ENCODE peak calls at places on chromosomes 5 and 9, in seven cellular contexts. E, M, U, G, J, R and Z are unnamed samples.

GRCh38 chr9:121765021-121765950 is 113.9 kb downstream of the DAB2IP start:
- DNase-seq in M (no peak), G (peak), J (no peak), U (no peak), E (peak), R (no peak), Z (no peak)

GRCh38 chr9:22111871-22112247 is 102.8 kb upstream of the CDKN2B start:
- DNase-seq in R (no peak), M (no peak), U (no peak), J (no peak), E (peak), G (peak), Z (no peak)

GRCh38 chr9:131723632-131724031 is 16.2 kb downstream of the RAPGEF1 start:
- DNase-seq in M (no peak), E (no peak), J (no peak), R (no peak), G (no peak), U (no peak), Z (no peak)

GRCh38 chr9:21078702-21079101 is 960 bp upstream of the IFNB1 start:
- DNase-seq in R (no peak), U (peak), E (no peak), M (peak), G (no peak), J (no peak), Z (no peak)

GRCh38 chr5:87139795-87140194 is 127.9 kb upstream of the RASA1 start:
- DNase-seq in M (no peak), U (no peak), R (no peak), E (no peak), G (no peak), J (no peak), Z (no peak)

GRCh38 chr5:169796731-169797130 is 159.7 kb downstream of the DOCK2 start:
- DNase-seq in R (no peak), J (no peak), M (no peak), U (no peak), G (no peak), E (no peak), Z (no peak)

GRCh38 chr5:103519550-103519949 is 43.0 kb downstream of the NUDT12 start:
- DNase-seq in E (peak), J (no peak), G (no peak), U (no peak), R (no peak), M (peak), Z (no peak)

GRCh38 chr5:54656261-54656728 is 138.7 kb downstream of the SNX18 start:
- DNase-seq in E (peak), J (no peak), G (no peak), U (no peak), M (no peak), R (no peak), Z (no peak)

GRCh38 chr5:16884595-16884994 is 51.5 kb downstream of the MYO10 start:
- DNase-seq in U (no peak), G (no peak), E (no peak), J (no peak), M (no peak), R (no peak), Z (no peak)

GRCh38 chr9:123725389-123725788 is 204.5 kb downstream of the DENND1A start:
- DNase-seq in M (no peak), G (no peak), E (peak), R (no peak), J (no peak), U (no peak), Z (no peak)

GRCh38 chr9:122336836-122337560 is 33.8 kb upstream of the PTGS1 start:
- DNase-seq in U (peak), J (no peak), R (no peak), M (no peak), E (no peak), G (no peak), Z (no peak)

GRCh38 chr9:3330792-3331420 is 194.9 kb downstream of the RFX3 start:
- DNase-seq in E (no peak), R (no peak), J (no peak), U (no peak), M (peak), G (no peak), Z (no peak)

GRCh38 chr9:5846501-5846921 is 13.6 kb upstream of the ERMP1 start:
- DNase-seq in G (no peak), J (no peak), E (no peak), U (no peak), M (no peak), R (no peak), Z (no peak)

GRCh38 chr9:137099231-137099630 is 12.4 kb downstream of the MAN1B1 start:
- DNase-seq in M (no peak), J (no peak), R (no peak), E (no peak), U (no peak), G (no peak), Z (no peak)

GRCh38 chr5:96133337-96134094 is 171.9 kb upstream of the ELL2 start:
- DNase-seq in U (peak), R (no peak), M (no peak), J (no peak), E (no peak), G (no peak), Z (no peak)

GRCh38 chr9:137457406-137458193 is 1.5 kb downstream of the NSMF start:
- DNase-seq in J (no peak), G (no peak), E (no peak), U (no peak), M (no peak), R (no peak), Z (no peak)

GRCh38 chr5:170338933-170339779 is 41.6 kb upstream of the LCP2 start:
- DNase-seq in G (no peak), J (peak), R (no peak), E (no peak), M (peak), U (peak), Z (peak)

GRCh38 chr5:78137290-78137689 is 157.2 kb downstream of the AP3B1 start:
- DNase-seq in R (no peak), E (no peak), G (no peak), U (no peak), M (no peak), J (no peak), Z (no peak)

GRCh38 chr5:79149432-79149831 is 37.8 kb downstream of the BHMT start:
- DNase-seq in R (no peak), M (no peak), U (no peak), E (peak), J (no peak), G (no peak), Z (no peak)

GRCh38 chr9:29514336-29514735 is 1941.1 kb upstream of the C9orf72 start:
- DNase-seq in E (no peak), J (no peak), G (no peak), M (peak), R (no peak), U (no peak), Z (no peak)

GRCh38 chr9:132837501-132838268 is 40.4 kb downstream of the AK8 start:
- DNase-seq in M (no peak), G (no peak), J (no peak), E (no peak), R (no peak), U (no peak), Z (no peak)

GRCh38 chr5:178120661-178121357 is 7.5 kb downstream of the N4BP3 start:
- DNase-seq in J (no peak), M (peak), E (peak), U (peak), R (no peak), G (peak), Z (peak)

GRCh38 chr9:69253057-69253456 is 72.0 kb upstream of the ENTREP1 start:
- DNase-seq in M (no peak), G (peak), R (no peak), U (no peak), J (no peak), E (peak), Z (no peak)

GRCh38 chr5:143586781-143587362 is 183.4 kb upstream of the NR3C1 start:
- DNase-seq in R (no peak), E (no peak), M (no peak), G (no peak), J (no peak), U (no peak), Z (no peak)

GRCh38 chr5:170366276-170366675 is 22.9 kb downstream of the KCNMB1 start:
- DNase-seq in J (no peak), M (no peak), R (no peak), U (no peak), E (no peak), G (no peak), Z (no peak)

GRCh38 chr5:74095871-74096270 is 469.9 kb downstream of the ARHGEF28 start:
- DNase-seq in U (no peak), E (peak), J (no peak), G (no peak), R (no peak), M (no peak), Z (no peak)

GRCh38 chr5:79448336-79448735 is 65.6 kb downstream of the HOMER1 start:
- DNase-seq in M (peak), G (no peak), R (no peak), E (peak), U (no peak), J (no peak), Z (no peak)

GRCh38 chr5:15425802-15426201 is 74.2 kb upstream of the FBXL7 start:
- DNase-seq in R (no peak), J (no peak), M (peak), E (no peak), U (no peak), G (no peak), Z (no peak)

GRCh38 chr5:34740306-34740891 is 84.3 kb downstream of the RAI14 start:
- DNase-seq in M (no peak), G (no peak), R (no peak), E (peak), U (no peak), J (no peak), Z (no peak)

GRCh38 chr5:109748545-109748944 is 58.8 kb downstream of the MAN2A1 start:
- DNase-seq in U (no peak), M (peak), E (no peak), J (no peak), G (peak), R (no peak), Z (no peak)

GRCh38 chr5:142014911-142015584 is 2.2 kb upstream of the GNPDA1 start:
- DNase-seq in G (peak), U (peak), R (no peak), E (peak), M (peak), J (peak), Z (peak)

GRCh38 chr9:32454280-32454679 is 69.8 kb downstream of the ACO1 start:
- DNase-seq in R (no peak), J (no peak), M (no peak), E (no peak), U (no peak), G (no peak), Z (no peak)

DNA sequence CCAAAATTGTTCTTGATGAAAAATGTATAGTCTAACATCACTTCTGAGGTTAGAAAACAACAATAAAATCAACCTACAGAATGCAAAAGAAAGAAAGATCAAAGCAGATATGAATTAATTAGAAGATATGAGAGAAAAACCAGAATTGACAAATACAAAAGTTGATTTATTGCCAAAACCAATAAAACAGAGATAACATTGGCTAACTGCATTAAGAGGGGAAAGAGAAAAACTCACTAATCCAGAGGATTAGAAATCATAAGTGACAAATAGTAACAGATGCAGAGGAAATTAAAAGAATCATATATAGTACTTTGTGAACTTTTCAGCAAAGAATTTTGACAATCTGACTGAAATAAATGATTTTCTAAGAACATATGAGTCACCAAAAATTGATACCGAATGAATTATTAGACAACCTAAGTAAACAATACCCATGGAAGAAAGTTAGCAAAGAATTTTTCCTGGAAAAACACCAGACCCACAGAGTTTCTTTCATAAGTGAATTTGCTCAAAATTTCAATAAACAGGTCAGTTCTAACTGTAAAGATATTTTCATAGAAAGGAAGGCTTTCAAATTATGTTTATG is 167.7 kb downstream of the AOPEP start:
- DNase-seq in J (no peak), R (no peak), G (peak), E (peak), M (no peak), U (no peak), Z (no peak)
- H3K9ac ChIP-seq in J (no peak), R (no peak), G (no peak), E (no peak), M (no peak), U (no peak), Z (no peak)

DNA sequence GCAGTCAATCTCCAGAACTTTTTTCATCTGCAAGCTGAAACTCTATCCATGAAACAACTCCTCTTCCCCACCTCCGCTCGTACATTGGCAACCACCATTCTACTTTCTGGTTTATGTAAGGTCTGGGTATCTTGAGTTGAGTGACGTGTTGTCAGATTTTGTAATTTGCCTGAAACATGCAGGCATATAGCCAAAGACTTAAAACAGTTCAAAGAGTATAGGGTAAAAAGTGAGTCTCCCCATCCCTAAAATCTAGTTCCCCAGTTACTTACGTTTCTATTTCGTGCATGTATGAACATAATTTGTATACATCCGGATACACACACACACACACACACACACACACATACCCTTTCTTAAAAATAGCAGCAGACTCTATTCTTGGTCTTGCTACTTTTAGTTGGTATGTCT is 868 bp downstream of the HSDL2 start:
- DNase-seq in J (no peak), R (no peak), M (peak), G (no peak), U (peak), E (peak), Z (no peak)
- H3K27ac ChIP-seq in J (no peak), R (no peak), M (no peak), G (peak), U (peak), E (peak), Z (peak)

DNA sequence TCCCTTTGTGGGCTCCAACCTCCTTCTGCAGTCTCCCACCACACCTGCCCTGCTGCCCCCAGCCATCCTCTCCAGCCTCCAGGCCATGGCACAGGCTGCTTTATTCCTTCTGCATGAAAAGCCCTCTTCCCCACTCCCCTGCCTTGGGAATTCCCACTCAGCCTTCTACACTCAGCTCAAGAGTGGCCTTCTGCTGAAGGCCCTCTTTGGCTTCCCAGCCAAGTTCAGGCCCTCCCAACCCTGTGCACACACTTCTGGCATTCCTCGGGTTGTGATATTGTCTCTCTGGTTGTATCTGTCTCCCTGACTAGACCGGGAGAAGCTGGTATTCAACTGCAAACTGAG is 5.7 kb downstream of the SHB start:
- DNase-seq in R (no peak), G (no peak), J (no peak), U (no peak), M (no peak), E (no peak), Z (no peak)
- H3K9ac ChIP-seq in R (no peak), G (no peak), J (peak), U (peak), M (peak), E (no peak), Z (no peak)

DNA sequence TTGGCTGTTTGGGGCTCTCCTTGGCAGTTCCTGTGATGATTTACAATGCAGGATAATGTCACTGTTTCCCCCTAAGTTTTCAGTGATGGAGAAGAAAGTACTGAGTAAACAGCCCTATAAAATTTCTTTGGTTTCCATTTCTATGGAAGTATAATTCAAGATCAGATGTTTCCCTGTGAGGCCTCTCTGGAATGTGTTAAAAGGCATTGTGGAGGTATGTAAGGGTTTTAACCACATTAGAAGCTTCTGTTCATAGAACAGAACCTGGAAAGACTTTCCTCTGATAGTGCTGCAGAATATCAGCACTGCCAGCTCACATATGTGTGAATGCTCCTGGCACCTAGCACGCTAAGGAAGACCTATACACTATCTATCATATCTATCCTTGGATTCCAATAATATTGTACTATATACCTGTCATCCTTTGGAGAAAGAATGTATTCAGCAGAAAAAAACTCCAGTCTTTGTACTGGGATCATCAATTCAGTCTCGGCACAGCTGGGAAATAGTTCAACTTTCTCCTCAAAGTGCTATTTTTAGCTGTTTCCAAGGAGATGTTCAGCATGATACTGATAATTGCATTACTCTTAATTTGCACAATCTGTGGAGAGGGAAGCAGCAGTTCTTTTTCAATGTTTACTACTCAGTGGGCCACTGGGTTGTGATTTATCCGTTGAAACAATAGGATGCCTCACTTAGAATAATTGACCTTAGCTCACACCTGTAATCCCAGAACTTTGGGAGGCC is 21.9 kb downstream of the TTC1 start:
- DNase-seq in G (no peak), J (no peak), M (peak), E (peak), U (no peak), R (no peak), Z (no peak)
- H3K27ac ChIP-seq in G (no peak), J (no peak), M (no peak), E (no peak), U (no peak), R (no peak), Z (no peak)

DNA sequence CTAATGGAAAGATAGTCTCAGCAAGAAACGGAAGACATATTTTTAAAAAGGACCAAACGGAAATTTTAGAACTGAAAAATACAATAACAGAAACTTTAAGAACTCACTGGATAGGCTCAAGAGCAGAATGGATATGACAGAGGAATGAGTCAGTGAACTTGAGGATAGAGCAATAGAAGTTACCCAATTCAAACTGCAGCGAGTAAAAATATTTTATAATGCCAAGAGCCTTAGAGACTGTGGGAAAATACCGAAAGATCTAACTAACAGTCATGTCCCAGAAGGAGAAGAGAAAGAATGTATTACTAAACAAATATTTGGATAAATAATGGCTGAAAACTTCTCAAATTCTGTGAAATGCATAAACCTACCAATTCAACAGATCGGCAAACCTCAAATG is 40.8 kb downstream of the ADAMTS2 start:
- DNase-seq in G (no peak), R (no peak), E (peak), U (no peak), J (no peak), M (no peak), Z (no peak)
- H3K9ac ChIP-seq in G (no peak), R (no peak), E (peak), U (no peak), J (no peak), M (no peak), Z (no peak)

DNA sequence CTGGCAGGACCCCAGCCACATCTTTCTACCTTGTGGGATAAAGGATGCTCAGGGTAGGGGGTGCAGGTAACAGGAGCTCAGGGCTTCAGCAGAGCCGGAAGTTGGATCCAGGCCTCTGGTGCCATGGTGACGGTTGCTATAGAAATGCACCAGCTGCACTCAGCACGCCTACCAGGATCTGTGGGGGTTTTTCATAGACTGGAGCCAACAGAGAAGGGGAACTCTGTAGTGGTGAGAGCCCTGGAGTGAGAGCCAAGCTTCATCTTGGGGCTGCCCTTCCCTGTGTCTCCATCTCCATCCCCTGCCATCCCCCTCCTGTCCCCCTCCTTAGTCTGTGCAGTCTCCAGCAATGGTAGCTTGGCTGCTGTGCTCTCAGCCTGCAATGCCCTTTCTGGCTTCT is 27.5 kb upstream of the BOD1 start:
- DNase-seq in G (no peak), M (peak), U (peak), J (no peak), R (peak), E (no peak), Z (no peak)
- H3K27ac ChIP-seq in G (no peak), M (no peak), U (peak), J (no peak), R (no peak), E (no peak), Z (no peak)

DNA sequence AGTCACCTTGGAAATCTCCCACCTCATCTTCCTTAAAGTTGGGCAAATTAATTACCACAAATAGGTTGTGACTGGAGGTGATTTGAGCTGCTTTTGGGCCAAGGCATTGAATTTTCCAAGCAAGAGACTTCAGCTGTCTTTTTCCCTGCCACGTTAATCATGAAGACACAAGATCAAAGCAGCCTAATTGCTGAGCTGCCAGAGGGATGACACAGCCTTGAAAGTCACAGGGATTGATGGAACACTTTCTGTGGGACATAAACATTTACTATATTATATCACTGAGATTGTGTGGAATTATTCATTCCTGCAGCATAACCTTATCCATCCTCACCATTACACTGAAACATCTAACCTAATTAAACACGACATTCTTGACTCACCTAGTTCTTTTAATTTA is 172.2 kb downstream of the FAM170A start:
- DNase-seq in R (no peak), U (no peak), J (no peak), G (no peak), M (no peak), E (no peak), Z (no peak)
- H3K9ac ChIP-seq in R (no peak), U (no peak), J (no peak), G (no peak), M (no peak), E (no peak), Z (no peak)

GRCh38 chr9:13443380-13444271 is 164.1 kb upstream of the MPDZ start:
- DNase-seq in J (no peak), U (no peak), E (peak), R (no peak), M (no peak), G (no peak), Z (no peak)
- H3K27ac ChIP-seq in J (no peak), U (no peak), E (peak), R (no peak), M (no peak), G (no peak), Z (no peak)